ENCODE peak calls at places on chromosomes 5 and 9, in eight cellular contexts. V is HCT116, K is SK-N-SH, C is IMR-90, I is HepG2, W is keratinocyte, M is GM23338, L is mammary epithelial cell. U is an unnamed sample.

GRCh38 chr9:97310023-97310422 is 2.6 kb downstream of the CCDC180 start:
- DNase-seq in V (no peak), K (no peak), C (no peak), I (no peak), W (no peak), M (no peak), L (no peak), U (no peak)

GRCh38 chr5:79236364-79236969 is 536 bp downstream of the JMY start:
- DNase-seq in V (no peak), K (peak), C (peak), I (no peak), W (no peak), M (peak), L (peak), U (no peak)

GRCh38 chr5:54254482-54255198 is 55.7 kb downstream of the ARL15 start:
- DNase-seq in V (no peak), K (no peak), C (no peak), I (peak), W (no peak), M (peak), L (no peak), U (peak)

GRCh38 chr5:58543723-58544122 is 39.2 kb upstream of the RAB3C start:
- DNase-seq in V (no peak), K (no peak), C (no peak), I (no peak), W (no peak), M (no peak), L (peak), U (no peak)

GRCh38 chr5:100846722-100847121 is 56.4 kb downstream of the ST8SIA4 start:
- DNase-seq in V (no peak), K (no peak), C (no peak), I (no peak), W (no peak), M (no peak), L (no peak), U (no peak)

GRCh38 chr9:113619156-113619861 is 155.8 kb downstream of the RGS3 start:
- DNase-seq in V (no peak), K (no peak), C (no peak), I (no peak), W (no peak), M (no peak), L (no peak), U (no peak)

GRCh38 chr5:141245250-141245717 is at the start of gene PCDHB15:
- DNase-seq in V (no peak), K (peak), C (no peak), I (peak), W (no peak), M (peak), L (peak), U (peak)

GRCh38 chr5:57082441-57083067 is 91.3 kb upstream of the GPBP1 start:
- DNase-seq in V (peak), K (peak), C (peak), I (peak), W (no peak), M (peak), L (peak), U (no peak)

GRCh38 chr5:50595199-50595598 is 71.2 kb upstream of the PARP8 start:
- DNase-seq in V (peak), K (no peak), C (peak), I (no peak), W (peak), M (no peak), L (peak), U (peak)

GRCh38 chr9:68739631-68740174 is 34.7 kb downstream of the PIP5K1B start:
- DNase-seq in V (no peak), K (no peak), C (no peak), I (peak), W (no peak), M (no peak), L (no peak), U (no peak)

GRCh38 chr5:142246263-142246662 is 78.6 kb downstream of the SPRY4 start:
- DNase-seq in V (no peak), K (no peak), C (peak), I (peak), W (no peak), M (no peak), L (peak), U (peak)
- H2AFZ ChIP-seq in V (peak), K (peak), C (no peak), I (no peak), W (no peak), M (peak), L (peak), U (peak)

DNA sequence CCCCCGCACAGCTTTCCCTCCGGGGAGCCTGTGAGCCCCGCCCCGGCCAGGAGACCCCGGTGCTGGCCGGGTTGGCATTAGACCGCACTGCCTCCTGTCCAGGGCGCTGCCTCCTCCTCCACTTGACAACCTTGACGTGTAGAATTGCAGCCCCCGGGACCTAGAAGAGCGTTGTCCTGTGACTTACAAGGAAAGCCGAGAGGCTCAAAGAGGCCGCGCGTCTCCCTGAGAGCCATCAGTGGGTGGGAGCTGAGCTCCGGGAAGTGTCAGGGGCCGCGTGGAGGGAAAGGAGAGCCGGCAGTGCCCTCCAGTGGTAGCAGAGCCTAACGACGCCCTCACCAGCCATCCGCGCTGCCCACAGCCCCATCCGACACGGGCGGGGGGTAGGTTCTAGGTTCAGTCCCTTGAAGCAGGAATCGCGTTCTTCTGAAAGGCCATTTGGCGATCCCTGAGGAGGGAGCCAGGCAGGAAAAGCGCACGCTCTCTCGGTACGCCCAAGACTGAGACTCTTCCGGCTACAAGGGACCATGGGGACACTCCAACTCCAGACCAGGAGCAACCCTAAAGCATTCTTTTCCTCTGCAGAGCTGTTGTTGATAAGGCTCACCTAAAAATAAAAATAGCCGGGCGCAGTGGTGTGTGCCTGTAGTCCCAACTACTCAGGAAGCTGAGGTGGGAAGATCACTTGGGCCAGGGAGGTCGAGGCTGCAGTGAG is 40.6 kb upstream of the SAP30L start:
- DNase-seq in V (peak), K (peak), C (peak), I (peak), W (no peak), M (peak), L (peak), U (peak)
- H3K4me3 ChIP-seq in V (no peak), K (peak), C (peak), I (peak), W (no peak), M (peak), L (peak), U (peak)

GRCh38 chr5:114360816-114361723 is 800 bp upstream of the KCNN2 start:
- DNase-seq in V (no peak), K (peak), C (peak), I (no peak), W (no peak), M (peak), L (no peak), U (peak)
- TF ChIP-seq CTCF in V (no peak), K (no peak), C (peak), I (peak), W (no peak), M (peak), L (no peak), U (peak)

GRCh38 chr5:98827161-98827560 is 53.7 kb downstream of the RGMB start:
- DNase-seq in V (peak), K (peak), C (peak), I (peak), W (no peak), M (peak), L (peak), U (peak)

GRCh38 chr5:98825582-98826375 is 52.3 kb downstream of the RGMB start:
- DNase-seq in V (no peak), K (no peak), C (no peak), I (no peak), W (no peak), M (no peak), L (no peak), U (no peak)

DNA sequence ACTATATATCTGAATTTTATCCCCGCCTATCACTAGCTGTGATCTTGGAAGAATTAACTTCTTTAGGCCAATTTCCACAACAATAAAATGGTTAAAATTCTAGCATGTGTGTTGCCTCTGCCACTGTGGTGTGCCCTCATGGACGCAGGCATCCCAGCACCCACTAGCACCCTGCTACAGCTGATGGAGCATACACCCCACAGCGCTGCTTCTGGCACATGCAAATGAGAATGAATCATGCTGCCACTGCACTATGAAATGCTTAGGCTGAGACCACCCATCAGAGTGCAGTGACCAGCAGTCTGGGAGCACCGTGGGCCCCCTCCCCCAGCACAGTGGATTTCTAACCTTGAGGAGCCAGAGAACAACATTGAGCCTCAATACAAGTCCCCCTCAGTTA is 54.4 kb downstream of the RGMB start:
- DNase-seq in V (no peak), K (no peak), C (no peak), I (no peak), W (no peak), M (no peak), L (no peak), U (no peak)
- H2AFZ ChIP-seq in V (no peak), K (no peak), C (no peak), I (no peak), W (no peak), M (no peak), L (no peak), U (no peak)

DNA sequence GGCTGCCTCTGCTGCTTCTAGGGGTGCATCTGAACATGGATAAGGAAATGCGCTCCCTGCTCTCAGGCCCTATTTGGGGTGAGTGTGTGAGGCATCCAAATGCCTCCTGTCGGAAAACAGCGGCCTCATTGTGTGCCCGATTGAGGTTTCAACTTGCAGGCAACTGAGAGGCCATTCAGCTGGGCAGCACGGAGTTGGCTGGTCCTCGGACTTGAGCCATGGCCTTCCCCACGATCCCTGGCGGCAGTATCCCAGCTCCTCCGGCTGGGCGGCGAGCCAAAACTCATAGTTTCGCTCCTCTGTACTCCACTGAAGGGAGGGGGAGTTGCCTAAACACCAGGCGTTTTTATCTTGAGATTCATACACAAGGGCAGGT is 597.3 kb upstream of the SGCD start:
- DNase-seq in V (no peak), K (peak), C (no peak), I (no peak), W (no peak), M (peak), L (no peak), U (peak)
- H3K4me3 ChIP-seq in V (no peak), K (no peak), C (no peak), I (no peak), W (no peak), M (peak), L (no peak), U (no peak)

U was measured in fibroblast of lung.